ENCODE peak calls at places on chromosomes 7 and 10, in nine cellular contexts. J is heart left ventricle, T is transverse colon, I is tibial nerve, P is stomach, R is tibial artery, X is cardiac muscle cell, W is heart right ventricle, C is esophagus squamous epithelium. G is an unnamed sample.

GRCh38 chr7:35424869-35425495 is 171.1 kb upstream of the TBX20 start:
- DNase-seq in J (peak; percentile 79), T (peak; percentile 46), I (peak; percentile 21), P (peak; percentile 65), R (peak; percentile 38), X (peak; percentile 73), W (peak; percentile 55), C (no peak), G (no peak)

GRCh38 chr7:18648849-18649758 is 153.6 kb downstream of the HDAC9 start:
- DNase-seq in J (no peak), T (no peak), I (no peak), P (no peak), R (no peak), X (no peak), W (no peak), C (no peak), G (no peak)

GRCh38 chr7:74474271-74474865 is 20.7 kb downstream of the GTF2IRD1 start:
- DNase-seq in J (no peak), T (no peak), I (no peak), P (no peak), R (no peak), X (no peak), W (no peak), C (no peak), G (no peak)

GRCh38 chr10:62373995-62374861 is at the start of gene ZNF365:
- DNase-seq in J (peak; percentile 62), T (no peak), I (no peak), P (no peak), R (peak; percentile 27), X (peak; percentile 54), W (peak; percentile 25), C (no peak), G (no peak)

GRCh38 chr7:50226669-50227068 is 77.8 kb upstream of the IKZF1 start:
- DNase-seq in J (no peak), T (no peak), I (no peak), P (no peak), R (no peak), X (no peak), W (no peak), C (no peak), G (no peak)

GRCh38 chr7:44673324-44673723 is 66.9 kb downstream of the OGDH start:
- DNase-seq in J (no peak), T (no peak), I (no peak), P (no peak), R (no peak), X (no peak), W (no peak), C (no peak), G (no peak)

GRCh38 chr10:64115913-64116643 is 594.9 kb downstream of the REEP3 start:
- DNase-seq in J (no peak), T (peak; percentile 11), I (no peak), P (no peak), R (no peak), X (peak; percentile 6), W (peak; percentile 4), C (no peak), G (no peak)

GRCh38 chr10:122326806-122327205 is 47.7 kb upstream of the PLEKHA1 start:
- DNase-seq in J (no peak), T (no peak), I (no peak), P (no peak), R (no peak), X (no peak), W (no peak), C (no peak), G (no peak)

GRCh38 chr10:79203833-79204232 is 135.1 kb downstream of the ZMIZ1 start:
- DNase-seq in J (no peak), T (no peak), I (no peak), P (no peak), R (no peak), X (no peak), W (no peak), C (no peak), G (no peak)

GRCh38 chr10:132551093-132551807 is 13.7 kb downstream of the INPP5A start:
- DNase-seq in J (peak; percentile 62), T (no peak), I (no peak), P (no peak), R (no peak), X (no peak), W (peak; percentile 5), C (no peak), G (no peak)

GRCh38 chr7:92641921-92642511 is 51.8 kb upstream of the FAM133B start:
- DNase-seq in J (no peak), T (no peak), I (no peak), P (no peak), R (no peak), X (peak; percentile 53), W (no peak), C (no peak), G (no peak)

GRCh38 chr7:113374924-113375323 is 256.6 kb upstream of the SMIM30 start:
- DNase-seq in J (no peak), T (no peak), I (no peak), P (no peak), R (no peak), X (no peak), W (no peak), C (no peak), G (no peak)

GRCh38 chr10:13699216-13699615 is 112.5 kb downstream of the PRPF18 start:
- DNase-seq in J (no peak), T (no peak), I (no peak), P (peak; percentile 63), R (no peak), X (peak; percentile 55), W (peak; percentile 43), C (no peak), G (no peak)

GRCh38 chr7:21903074-21903786 is 42.5 kb downstream of the CDCA7L start:
- DNase-seq in J (no peak), T (no peak), I (no peak), P (no peak), R (no peak), X (peak; percentile 14), W (no peak), C (no peak), G (no peak)

GRCh38 chr10:113386005-113386404 is 166.8 kb upstream of the HABP2 start:
- DNase-seq in J (no peak), T (no peak), I (no peak), P (no peak), R (no peak), X (peak; percentile 17), W (no peak), C (no peak), G (no peak)

GRCh38 chr10:76469675-76470074 is 1038.3 kb downstream of the LRMDA start:
- DNase-seq in J (no peak), T (no peak), I (no peak), P (no peak), R (no peak), X (peak; percentile 20), W (no peak), C (no peak), G (no peak)

GRCh38 chr7:136517971-136518370 is 350.5 kb upstream of the CHRM2 start:
- DNase-seq in J (no peak), T (no peak), I (no peak), P (no peak), R (no peak), X (no peak), W (no peak), C (no peak), G (no peak)

GRCh38 chr7:102431617-102432298 is 1.6 kb upstream of the ORAI2 start:
- DNase-seq in J (no peak), T (peak; percentile 66), I (no peak), P (no peak), R (no peak), X (no peak), W (no peak), C (no peak), G (no peak)

GRCh38 chr7:120995659-120996058 is 7.1 kb downstream of the CPED1 start:
- DNase-seq in J (no peak), T (no peak), I (no peak), P (no peak), R (no peak), X (no peak), W (no peak), C (no peak), G (no peak)
- TF ChIP-seq CTCF in J (no peak), T (no peak), I (no peak), P (no peak), R (no peak), X (no peak), W (no peak), C (no peak), G (no peak)

GRCh38 chr10:123896217-123896927 is 4.8 kb upstream of the CPXM2 start:
- DNase-seq in J (no peak), T (no peak), I (no peak), P (no peak), R (no peak), X (no peak), W (no peak), C (no peak), G (no peak)
- H3K27ac ChIP-seq in J (no peak overlapping the region), T (no peak overlapping the region), I (no peak overlapping the region), P (no peak overlapping the region), R (no peak overlapping the region), X (no peak overlapping the region), W (no peak overlapping the region), C (no peak overlapping the region), G (no peak overlapping the region)

DNA sequence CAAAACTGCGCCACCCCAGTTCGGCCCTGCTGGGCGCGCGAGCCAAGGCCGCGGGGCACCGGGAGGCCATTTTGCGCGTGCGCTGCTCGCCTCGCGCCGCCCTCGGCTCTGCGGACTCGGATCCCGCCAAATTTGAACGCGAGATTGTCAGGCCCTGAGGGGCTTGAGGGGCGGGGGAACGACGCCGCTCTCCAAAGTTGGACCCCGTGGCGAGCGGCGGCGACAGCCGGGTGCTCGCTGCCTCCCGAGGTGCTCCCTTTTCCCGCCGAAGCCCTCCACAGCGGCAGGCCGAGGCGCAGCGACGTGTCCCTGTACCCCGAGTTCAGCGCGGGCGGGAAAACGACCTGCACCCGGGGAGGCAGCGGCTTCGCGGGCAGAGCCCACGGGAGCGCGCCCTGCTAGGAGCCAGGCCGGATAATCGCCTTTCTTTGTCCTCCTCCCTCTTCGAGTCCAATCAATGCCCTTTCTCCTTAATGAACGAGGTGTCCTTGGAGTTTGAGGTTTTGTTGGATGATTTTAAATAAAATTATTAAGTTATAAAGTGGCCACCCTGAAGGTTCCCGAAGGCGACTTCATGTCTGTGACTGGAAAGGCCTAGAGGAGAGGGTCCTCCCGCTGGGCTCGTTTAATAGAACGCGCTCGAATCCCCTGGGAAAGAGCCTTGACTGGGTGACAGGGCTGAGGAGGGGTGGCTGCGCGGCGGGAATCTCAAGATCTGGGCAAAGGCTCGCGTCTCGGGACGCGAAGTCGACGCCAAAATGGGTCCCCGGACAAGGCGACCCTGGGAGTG is 10.7 kb upstream of the SPAG6 start:
- DNase-seq in J (peak; percentile 66), T (no peak), I (no peak), P (no peak), R (peak; percentile 21), X (peak; percentile 43), W (no peak), C (no peak), G (no peak)
- H3K4me3 ChIP-seq in J (peak overlapping the region; percentile 65), T (peak overlapping the region; percentile 58), I (peak overlapping the region; percentile 52), P (peak overlapping the region; percentile 39), R (peak overlapping the region; percentile 42), X (peak overlapping the region; percentile 20), W (peak overlapping the region; percentile 57), C (peak overlapping the region; percentile 55), G (peak overlapping the region; percentile 33)

DNA sequence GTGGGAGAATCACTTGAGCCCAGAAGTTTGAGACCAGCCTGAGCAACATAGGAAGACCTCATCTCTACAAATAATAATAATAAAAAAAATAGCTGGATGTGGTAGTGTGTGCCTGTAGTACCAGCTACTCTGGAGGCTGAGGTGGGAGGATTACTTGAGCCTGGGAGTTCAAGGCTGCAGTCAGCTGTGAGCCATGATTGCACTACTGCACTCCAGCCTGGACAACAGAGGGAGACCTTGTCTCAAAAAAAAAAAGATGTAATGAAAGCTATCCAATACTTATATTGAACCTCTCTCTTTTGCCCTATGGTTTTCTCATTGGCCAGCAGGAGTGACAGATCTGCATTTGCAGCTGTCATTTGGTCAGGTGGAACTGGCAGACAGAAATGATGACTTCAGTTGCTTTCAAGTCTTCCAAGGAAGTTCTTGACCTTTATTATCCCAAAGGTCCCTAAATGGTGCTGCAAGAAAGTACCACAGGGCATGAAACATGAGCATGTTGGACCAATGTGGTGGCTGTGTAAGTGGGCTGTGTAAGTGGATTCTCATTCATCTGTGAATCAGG is 99.4 kb downstream of the CALD1 start:
- DNase-seq in J (no peak), T (no peak), I (no peak), P (no peak), R (no peak), X (no peak), W (no peak), C (no peak), G (no peak)
- TF ChIP-seq CTCF in J (no peak), T (no peak), I (no peak), P (no peak), R (no peak), X (no peak), W (peak; percentile 16), C (no peak), G (no peak)

G was measured in lung.